ENCODE peak calls at places on chromosomes 1 and 21, in ten cellular contexts. F, R, N, I, Q, A, O, V, Y and U are unnamed samples. For H3K4me1, the result is how much of the 10 kb centered on the place peaks cover.

GRCh38 chr1:160539896-160540858 is 17.1 kb upstream of the SLAMF6 start:
- DNase-seq in F (no peak), R (no peak), N (peak), I (peak), Q (no peak), A (no peak), O (no peak), V (no peak), Y (no peak), U (no peak)

GRCh38 chr1:10471411-10472219 is 714 bp downstream of the DFFA start:
- DNase-seq in F (no peak), R (peak), N (no peak), I (peak), Q (no peak), A (no peak), O (no peak), V (no peak), Y (no peak), U (no peak)

GRCh38 chr1:24714859-24715520 is 30.3 kb upstream of the CLIC4 start:
- DNase-seq in F (no peak), R (no peak), N (no peak), I (peak), Q (no peak), A (no peak), O (no peak), V (no peak), Y (no peak), U (no peak)

GRCh38 chr21:33861125-33861524 is 54.5 kb downstream of the ATP5PO start:
- DNase-seq in F (no peak), R (no peak), N (no peak), I (no peak), Q (no peak), A (no peak), O (peak), V (no peak), Y (no peak), U (no peak)

GRCh38 chr1:228334226-228334935 is 72.3 kb downstream of the TRIM11 start:
- DNase-seq in F (peak), R (no peak), N (no peak), I (no peak), Q (no peak), A (no peak), O (peak), V (peak), Y (no peak), U (no peak)

GRCh38 chr1:207789386-207789785 is 37.5 kb downstream of the CD46 start:
- DNase-seq in F (no peak), R (no peak), N (no peak), I (no peak), Q (no peak), A (no peak), O (no peak), V (no peak), Y (no peak), U (no peak)

GRCh38 chr1:94783342-94784264 is 36.6 kb upstream of the SLC44A3 start:
- DNase-seq in F (peak), R (no peak), N (no peak), I (peak), Q (no peak), A (no peak), O (peak), V (peak), Y (no peak), U (peak)

GRCh38 chr1:153967109-153967999 is at the start of gene CREB3L4:
- DNase-seq in F (peak), R (peak), N (peak), I (peak), Q (peak), A (peak), O (peak), V (peak), Y (peak), U (peak)

GRCh38 chr1:110620250-110620615 is 14.1 kb upstream of the KCNA2 start:
- DNase-seq in F (no peak), R (no peak), N (no peak), I (no peak), Q (no peak), A (no peak), O (no peak), V (no peak), Y (no peak), U (no peak)

GRCh38 chr1:99527545-99527944 is 118.4 kb upstream of the PALMD start:
- DNase-seq in F (no peak), R (no peak), N (no peak), I (no peak), Q (no peak), A (no peak), O (no peak), V (no peak), Y (no peak), U (no peak)

GRCh38 chr1:226763741-226764264 is 24.7 kb upstream of the ITPKB start:
- DNase-seq in F (no peak), R (peak), N (no peak), I (peak), Q (peak), A (no peak), O (no peak), V (no peak), Y (no peak), U (peak)

GRCh38 chr1:228005511-228006033 is 1.2 kb upstream of the WNT3A start:
- DNase-seq in F (no peak), R (no peak), N (no peak), I (no peak), Q (no peak), A (no peak), O (no peak), V (no peak), Y (no peak), U (no peak)

GRCh38 chr1:90402893-90403849 is 313.9 kb downstream of the BARHL2 start:
- DNase-seq in F (no peak), R (peak), N (no peak), I (peak), Q (peak), A (peak), O (no peak), V (no peak), Y (peak), U (peak)

GRCh38 chr1:4613606-4614370 is 40.6 kb upstream of the AJAP1 start:
- DNase-seq in F (no peak), R (no peak), N (no peak), I (no peak), Q (no peak), A (no peak), O (peak), V (no peak), Y (no peak), U (no peak)

GRCh38 chr1:118184737-118185082 is 318 bp downstream of the SPAG17 start:
- DNase-seq in F (no peak), R (no peak), N (no peak), I (no peak), Q (no peak), A (peak), O (no peak), V (no peak), Y (no peak), U (no peak)

GRCh38 chr1:47894718-47895393 is 102.3 kb downstream of the TRABD2B start:
- DNase-seq in F (no peak), R (no peak), N (no peak), I (peak), Q (peak), A (no peak), O (peak), V (no peak), Y (no peak), U (peak)

GRCh38 chr1:153122831-153123421 is 9.6 kb upstream of the SPRR2F start:
- DNase-seq in F (no peak), R (peak), N (no peak), I (no peak), Q (no peak), A (peak), O (no peak), V (no peak), Y (peak), U (no peak)

GRCh38 chr1:43933386-43934278 is at the start of gene ARTN:
- DNase-seq in F (peak), R (peak), N (no peak), I (no peak), Q (no peak), A (peak), O (no peak), V (peak), Y (peak), U (no peak)

GRCh38 chr1:204331847-204332487 is 27.8 kb downstream of the PLEKHA6 start:
- DNase-seq in F (no peak), R (no peak), N (no peak), I (no peak), Q (no peak), A (no peak), O (no peak), V (no peak), Y (no peak), U (no peak)

GRCh38 chr1:167488786-167489185 is 29.5 kb downstream of the CD247 start:
- DNase-seq in F (no peak), R (no peak), N (no peak), I (no peak), Q (no peak), A (peak), O (no peak), V (no peak), Y (peak), U (no peak)

GRCh38 chr1:180532854-180533253 is 25.9 kb upstream of the OVAAL start:
- DNase-seq in F (no peak), R (no peak), N (no peak), I (no peak), Q (no peak), A (no peak), O (no peak), V (no peak), Y (no peak), U (no peak)

GRCh38 chr1:180527270-180527669 is 24.9 kb upstream of the ACBD6 start:
- DNase-seq in F (no peak), R (no peak), N (no peak), I (peak), Q (no peak), A (no peak), O (no peak), V (no peak), Y (no peak), U (no peak)

GRCh38 chr1:180533571-180533987 is 25.2 kb upstream of the OVAAL start:
- DNase-seq in F (peak), R (peak), N (peak), I (peak), Q (peak), A (peak), O (no peak), V (peak), Y (peak), U (peak)

GRCh38 chr1:180528868-180529470 is 26.6 kb upstream of the ACBD6 start:
- DNase-seq in F (no peak), R (no peak), N (no peak), I (no peak), Q (no peak), A (no peak), O (no peak), V (no peak), Y (no peak), U (no peak)

DNA sequence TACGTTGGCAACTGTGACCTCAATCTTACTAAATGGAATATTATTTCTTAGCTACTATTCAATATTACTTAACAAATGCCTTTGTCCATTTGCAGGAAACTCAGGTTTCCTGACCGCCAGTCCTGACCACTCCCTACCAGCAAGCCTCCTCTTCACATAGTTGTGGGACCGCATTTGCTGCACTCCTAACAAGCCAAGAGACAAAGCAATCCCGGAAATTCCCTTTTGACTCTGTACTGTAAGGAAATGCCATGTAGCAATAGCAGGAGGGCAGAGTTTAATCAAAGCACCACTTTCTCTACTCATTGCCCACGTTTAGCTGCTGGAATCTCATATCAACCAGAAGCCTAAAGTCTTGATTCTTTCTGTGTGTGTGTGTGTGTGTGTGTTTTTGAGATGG is 28.1 kb upstream of the ACBD6 start:
- DNase-seq in F (no peak), R (peak), N (no peak), I (peak), Q (no peak), A (no peak), O (no peak), V (no peak), Y (no peak), U (peak)
- H3K27ac ChIP-seq in F (no peak), R (no peak), N (no peak), I (no peak), Q (peak), A (no peak), O (no peak), V (peak), Y (no peak), U (peak)

GRCh38 chr1:201141418-201141817 is 12.9 kb downstream of the TMEM9 start:
- DNase-seq in F (no peak), R (no peak), N (no peak), I (no peak), Q (no peak), A (no peak), O (peak), V (no peak), Y (no peak), U (no peak)
- H3K4me1 ChIP-seq in F (under half), R (under half), N (under half), I (under half), Q (under half), A (under half), O (under half), V (under half), Y (under half), U (under half)

GRCh38 chr1:218383681-218384080 is 38.5 kb downstream of the TGFB2 start:
- DNase-seq in F (no peak), R (no peak), N (no peak), I (peak), Q (no peak), A (no peak), O (no peak), V (no peak), Y (no peak), U (no peak)

GRCh38 chr1:218377143-218377660 is 32.1 kb downstream of the TGFB2 start:
- DNase-seq in F (no peak), R (peak), N (no peak), I (peak), Q (peak), A (no peak), O (no peak), V (no peak), Y (no peak), U (peak)

GRCh38 chr1:218382261-218382660 is 37.1 kb downstream of the TGFB2 start:
- DNase-seq in F (no peak), R (no peak), N (no peak), I (no peak), Q (no peak), A (no peak), O (no peak), V (no peak), Y (no peak), U (no peak)

GRCh38 chr1:218383051-218383450 is 37.9 kb downstream of the TGFB2 start:
- DNase-seq in F (no peak), R (no peak), N (no peak), I (no peak), Q (no peak), A (no peak), O (no peak), V (no peak), Y (no peak), U (no peak)

GRCh38 chr1:218380125-218380977 is 35.2 kb downstream of the TGFB2 start:
- DNase-seq in F (no peak), R (peak), N (no peak), I (peak), Q (peak), A (no peak), O (no peak), V (no peak), Y (no peak), U (peak)
- H3K4me3 ChIP-seq in F (no peak), R (no peak), N (no peak), I (no peak), Q (peak), A (no peak), O (no peak), V (no peak), Y (no peak), U (no peak)

DNA sequence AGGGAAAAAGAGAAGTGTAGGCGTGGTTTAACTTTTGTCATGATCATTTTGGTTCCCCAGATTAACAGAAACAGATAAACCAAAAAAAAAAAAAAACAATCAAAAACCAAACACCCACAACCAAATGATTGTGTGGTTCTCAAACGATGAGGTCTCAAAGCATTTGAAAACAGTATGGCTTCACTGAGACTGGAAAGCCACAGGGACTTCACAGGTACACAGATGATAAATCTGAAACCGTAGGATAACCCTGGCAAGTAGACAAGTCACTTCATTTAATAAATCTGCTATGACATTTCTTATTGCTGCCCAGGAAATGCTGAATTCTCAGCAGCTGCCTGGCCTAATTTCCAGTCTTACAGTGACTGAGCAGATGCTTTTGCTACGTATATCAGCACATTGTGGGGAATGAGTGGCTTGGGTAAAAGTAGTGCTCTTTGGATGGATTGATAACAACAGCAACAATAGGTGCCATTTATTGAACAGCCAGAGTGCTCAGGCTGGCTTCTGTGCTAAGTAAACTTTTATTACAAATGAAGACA is 6.1 kb downstream of the ST6GALNAC3 start:
- DNase-seq in F (no peak), R (no peak), N (no peak), I (no peak), Q (no peak), A (no peak), O (no peak), V (no peak), Y (no peak), U (no peak)
- H3K27ac ChIP-seq in F (no peak), R (no peak), N (no peak), I (no peak), Q (no peak), A (no peak), O (no peak), V (no peak), Y (no peak), U (no peak)

GRCh38 chr1:174795806-174796205 is 203.9 kb upstream of the CACYBP start:
- DNase-seq in F (no peak), R (peak), N (no peak), I (no peak), Q (no peak), A (no peak), O (no peak), V (no peak), Y (no peak), U (peak)

GRCh38 chr1:174797398-174797797 is 202.3 kb upstream of the CACYBP start:
- DNase-seq in F (no peak), R (no peak), N (no peak), I (no peak), Q (no peak), A (no peak), O (no peak), V (no peak), Y (no peak), U (no peak)

GRCh38 chr1:174800951-174801350 is 198.8 kb upstream of the CACYBP start:
- DNase-seq in F (no peak), R (no peak), N (no peak), I (no peak), Q (no peak), A (no peak), O (no peak), V (no peak), Y (no peak), U (no peak)

GRCh38 chr1:174800221-174800791 is 199.4 kb upstream of the CACYBP start:
- DNase-seq in F (no peak), R (no peak), N (no peak), I (peak), Q (no peak), A (peak), O (no peak), V (no peak), Y (peak), U (peak)

DNA sequence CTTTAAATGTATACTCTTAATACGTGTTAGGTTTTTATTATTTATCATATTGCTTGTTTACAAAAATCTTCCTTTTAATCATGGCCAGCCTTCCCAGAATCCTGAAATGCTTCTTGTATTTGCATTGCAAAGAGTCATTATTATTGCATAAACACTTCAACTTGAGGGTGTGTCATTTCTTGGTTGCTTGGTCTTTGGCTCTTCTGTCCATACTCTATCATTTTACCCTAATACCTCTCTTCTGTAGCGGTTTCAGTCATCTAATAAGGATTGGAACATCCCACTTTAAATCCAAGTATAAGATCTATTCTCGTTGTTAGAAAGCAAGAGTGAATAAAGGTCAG is 200.6 kb upstream of the CACYBP start:
- DNase-seq in F (no peak), R (no peak), N (no peak), I (no peak), Q (no peak), A (no peak), O (no peak), V (no peak), Y (no peak), U (no peak)
- H3K4me1 ChIP-seq in F (under half), R (under half), N (under half), I (under half), Q (under half), A (under half), O (under half), V (under half), Y (under half), U (under half)

GRCh38 chr1:31707711-31708110 is 3.9 kb upstream of the COL16A1 start:
- DNase-seq in F (no peak), R (peak), N (no peak), I (peak), Q (no peak), A (no peak), O (no peak), V (no peak), Y (no peak), U (peak)
- H3K4me3 ChIP-seq in F (no peak), R (no peak), N (no peak), I (no peak), Q (no peak), A (no peak), O (no peak), V (no peak), Y (no peak), U (no peak)